ENCODE peak calls at places on chromosome 21, in eight cellular contexts. One of them, this sample, is unnamed.
A peak's percentile ranks its signal among the peaks of the same experiment; 100 is the strongest.

GRCh38 chr21:16028163-16028562 is 298.4 kb downstream of the USP25 start:
- DNase-seq in tibial artery: no peak
- DNase-seq in dorsolateral prefrontal cortex: no peak
- DNase-seq in CD8-positive, alpha-beta T cell: no peak
- DNase-seq in heart right ventricle: no peak
- DNase-seq in CD8-positive, alpha-beta memory T cell: no peak
- DNase-seq in transverse colon: no peak
- DNase-seq in aorta: no peak
- DNase-seq in this sample: no peak

GRCh38 chr21:33367309-33367973 is 35.8 kb upstream of the IFNGR2 start:
- DNase-seq in tibial artery: no peak
- DNase-seq in dorsolateral prefrontal cortex: no peak
- DNase-seq in CD8-positive, alpha-beta T cell: no peak
- DNase-seq in heart right ventricle: no peak
- DNase-seq in CD8-positive, alpha-beta memory T cell: no peak
- DNase-seq in transverse colon: no peak
- DNase-seq in aorta: no peak
- DNase-seq in this sample: no peak

GRCh38 chr21:27423906-27424595 is 457.2 kb upstream of the ADAMTS5 start:
- DNase-seq in tibial artery: no peak
- DNase-seq in dorsolateral prefrontal cortex: no peak
- DNase-seq in CD8-positive, alpha-beta T cell: no peak
- DNase-seq in heart right ventricle: no peak
- DNase-seq in CD8-positive, alpha-beta memory T cell: no peak
- DNase-seq in transverse colon: no peak
- DNase-seq in aorta: no peak
- DNase-seq in this sample: no peak

GRCh38 chr21:42289926-42290325 is 25.3 kb downstream of the TFF3 start:
- DNase-seq in tibial artery: peak; percentile 67
- DNase-seq in dorsolateral prefrontal cortex: no peak
- DNase-seq in CD8-positive, alpha-beta T cell: no peak
- DNase-seq in heart right ventricle: peak; percentile 48
- DNase-seq in CD8-positive, alpha-beta memory T cell: no peak
- DNase-seq in transverse colon: peak; percentile 40
- DNase-seq in aorta: peak; percentile 83
- DNase-seq in this sample: no peak

GRCh38 chr21:19197950-19198349 is 794.4 kb upstream of the TMPRSS15 start:
- DNase-seq in tibial artery: no peak
- DNase-seq in dorsolateral prefrontal cortex: no peak
- DNase-seq in CD8-positive, alpha-beta T cell: no peak
- DNase-seq in heart right ventricle: no peak
- DNase-seq in CD8-positive, alpha-beta memory T cell: no peak
- DNase-seq in transverse colon: no peak
- DNase-seq in aorta: no peak
- DNase-seq in this sample: no peak

GRCh38 chr21:46320331-46320801 is 3.3 kb downstream of the C21orf58 start:
- DNase-seq in tibial artery: no peak
- DNase-seq in dorsolateral prefrontal cortex: no peak
- DNase-seq in CD8-positive, alpha-beta T cell: no peak
- DNase-seq in heart right ventricle: no peak
- DNase-seq in CD8-positive, alpha-beta memory T cell: no peak
- DNase-seq in transverse colon: no peak
- DNase-seq in aorta: no peak
- DNase-seq in this sample: no peak

GRCh38 chr21:41477641-41478318 is 30.2 kb downstream of the TMPRSS2 start:
- DNase-seq in tibial artery: no peak
- DNase-seq in dorsolateral prefrontal cortex: peak; percentile 57
- DNase-seq in CD8-positive, alpha-beta T cell: no peak
- DNase-seq in heart right ventricle: no peak
- DNase-seq in CD8-positive, alpha-beta memory T cell: no peak
- DNase-seq in transverse colon: no peak
- DNase-seq in aorta: no peak
- DNase-seq in this sample: peak; percentile 32

GRCh38 chr21:42376338-42376982 is 10.1 kb upstream of the TFF1 start:
- DNase-seq in tibial artery: no peak
- DNase-seq in dorsolateral prefrontal cortex: peak; percentile 22
- DNase-seq in CD8-positive, alpha-beta T cell: no peak
- DNase-seq in heart right ventricle: peak; percentile 14
- DNase-seq in CD8-positive, alpha-beta memory T cell: no peak
- DNase-seq in transverse colon: peak; percentile 65
- DNase-seq in aorta: no peak
- DNase-seq in this sample: no peak

GRCh38 chr21:17711896-17712295 is 99.2 kb upstream of the BTG3 start:
- DNase-seq in tibial artery: no peak
- DNase-seq in dorsolateral prefrontal cortex: no peak
- DNase-seq in CD8-positive, alpha-beta T cell: no peak
- DNase-seq in heart right ventricle: no peak
- DNase-seq in CD8-positive, alpha-beta memory T cell: no peak
- DNase-seq in transverse colon: no peak
- DNase-seq in aorta: no peak
- DNase-seq in this sample: no peak

GRCh38 chr21:15669247-15669646 is 60.5 kb upstream of the USP25 start:
- DNase-seq in tibial artery: no peak
- DNase-seq in dorsolateral prefrontal cortex: no peak
- DNase-seq in CD8-positive, alpha-beta T cell: no peak
- DNase-seq in heart right ventricle: no peak
- DNase-seq in CD8-positive, alpha-beta memory T cell: no peak
- DNase-seq in transverse colon: no peak
- DNase-seq in aorta: no peak
- DNase-seq in this sample: no peak

GRCh38 chr21:38567577-38568360 is 69.5 kb upstream of the ERG start:
- DNase-seq in tibial artery: peak; percentile 24
- DNase-seq in dorsolateral prefrontal cortex: no peak
- DNase-seq in CD8-positive, alpha-beta T cell: no peak
- DNase-seq in heart right ventricle: no peak
- DNase-seq in CD8-positive, alpha-beta memory T cell: no peak
- DNase-seq in transverse colon: no peak
- DNase-seq in aorta: no peak
- DNase-seq in this sample: no peak

GRCh38 chr21:38968887-38969543 is 163.3 kb downstream of the ETS2 start:
- DNase-seq in tibial artery: no peak
- DNase-seq in dorsolateral prefrontal cortex: no peak
- DNase-seq in CD8-positive, alpha-beta T cell: no peak
- DNase-seq in heart right ventricle: no peak
- DNase-seq in CD8-positive, alpha-beta memory T cell: no peak
- DNase-seq in transverse colon: no peak
- DNase-seq in aorta: no peak
- DNase-seq in this sample: no peak

GRCh38 chr21:32726742-32727477 is 903 bp downstream of the SYNJ1 start:
- DNase-seq in tibial artery: peak; percentile 25
- DNase-seq in dorsolateral prefrontal cortex: no peak
- DNase-seq in CD8-positive, alpha-beta T cell: no peak
- DNase-seq in heart right ventricle: peak; percentile 41
- DNase-seq in CD8-positive, alpha-beta memory T cell: no peak
- DNase-seq in transverse colon: peak; percentile 42
- DNase-seq in aorta: peak; percentile 43
- DNase-seq in this sample: peak; percentile 56

GRCh38 chr21:33007747-33008146 is 18.0 kb upstream of the OLIG2 start:
- DNase-seq in tibial artery: no peak
- DNase-seq in dorsolateral prefrontal cortex: no peak
- DNase-seq in CD8-positive, alpha-beta T cell: no peak
- DNase-seq in heart right ventricle: no peak
- DNase-seq in CD8-positive, alpha-beta memory T cell: no peak
- DNase-seq in transverse colon: no peak
- DNase-seq in aorta: no peak
- DNase-seq in this sample: no peak

GRCh38 chr21:28781602-28782274 is 210.9 kb downstream of the LTN1 start:
- DNase-seq in tibial artery: no peak
- DNase-seq in dorsolateral prefrontal cortex: no peak
- DNase-seq in CD8-positive, alpha-beta T cell: no peak
- DNase-seq in heart right ventricle: no peak
- DNase-seq in CD8-positive, alpha-beta memory T cell: no peak
- DNase-seq in transverse colon: no peak
- DNase-seq in aorta: no peak
- DNase-seq in this sample: no peak

GRCh38 chr21:42093991-42094417 is 22.9 kb downstream of the UMODL1 start:
- DNase-seq in tibial artery: peak; percentile 75
- DNase-seq in dorsolateral prefrontal cortex: no peak
- DNase-seq in CD8-positive, alpha-beta T cell: no peak
- DNase-seq in heart right ventricle: peak; percentile 31
- DNase-seq in CD8-positive, alpha-beta memory T cell: no peak
- DNase-seq in transverse colon: no peak
- DNase-seq in aorta: peak; percentile 91
- DNase-seq in this sample: no peak

GRCh38 chr21:37821791-37822450 is 94.3 kb downstream of the KCNJ6 start:
- DNase-seq in tibial artery: no peak
- DNase-seq in dorsolateral prefrontal cortex: no peak
- DNase-seq in CD8-positive, alpha-beta T cell: no peak
- DNase-seq in heart right ventricle: no peak
- DNase-seq in CD8-positive, alpha-beta memory T cell: no peak
- DNase-seq in transverse colon: no peak
- DNase-seq in aorta: no peak
- DNase-seq in this sample: no peak

GRCh38 chr21:42532466-42533181 is 19.0 kb downstream of the SLC37A1 start:
- DNase-seq in tibial artery: peak; percentile 84
- DNase-seq in dorsolateral prefrontal cortex: peak; percentile 75
- DNase-seq in CD8-positive, alpha-beta T cell: no peak
- DNase-seq in heart right ventricle: peak; percentile 81
- DNase-seq in CD8-positive, alpha-beta memory T cell: no peak
- DNase-seq in transverse colon: peak; percentile 61
- DNase-seq in aorta: peak; percentile 88
- DNase-seq in this sample: no peak

GRCh38 chr21:23374155-23374554 is 2233.1 kb downstream of the MRPL39 start:
- DNase-seq in tibial artery: no peak
- DNase-seq in dorsolateral prefrontal cortex: no peak
- DNase-seq in CD8-positive, alpha-beta T cell: no peak
- DNase-seq in heart right ventricle: no peak
- DNase-seq in CD8-positive, alpha-beta memory T cell: no peak
- DNase-seq in transverse colon: no peak
- DNase-seq in aorta: no peak
- DNase-seq in this sample: no peak

GRCh38 chr21:14366998-14367397 is 15.9 kb downstream of the HSPA13 start:
- DNase-seq in tibial artery: no peak
- DNase-seq in dorsolateral prefrontal cortex: no peak
- DNase-seq in CD8-positive, alpha-beta T cell: no peak
- DNase-seq in heart right ventricle: no peak
- DNase-seq in CD8-positive, alpha-beta memory T cell: no peak
- DNase-seq in transverse colon: no peak
- DNase-seq in aorta: no peak
- DNase-seq in this sample: no peak

GRCh38 chr21:29376556-29376955 is 77.8 kb downstream of the BACH1 start:
- DNase-seq in tibial artery: peak; percentile 34
- DNase-seq in dorsolateral prefrontal cortex: no peak
- DNase-seq in CD8-positive, alpha-beta T cell: peak; percentile 34
- DNase-seq in heart right ventricle: peak; percentile 9
- DNase-seq in CD8-positive, alpha-beta memory T cell: peak; percentile 26
- DNase-seq in transverse colon: peak; percentile 42
- DNase-seq in aorta: peak; percentile 76
- DNase-seq in this sample: no peak

GRCh38 chr21:36788116-36788515 is 89.2 kb downstream of the SIM2 start:
- DNase-seq in tibial artery: no peak
- DNase-seq in dorsolateral prefrontal cortex: no peak
- DNase-seq in CD8-positive, alpha-beta T cell: no peak
- DNase-seq in heart right ventricle: no peak
- DNase-seq in CD8-positive, alpha-beta memory T cell: no peak
- DNase-seq in transverse colon: peak; percentile 69
- DNase-seq in aorta: no peak
- DNase-seq in this sample: no peak
- H3K27ac ChIP-seq in tibial artery: no peak overlapping the region
- H3K27ac ChIP-seq in dorsolateral prefrontal cortex: no peak overlapping the region
- H3K27ac ChIP-seq in CD8-positive, alpha-beta T cell: no peak overlapping the region
- H3K27ac ChIP-seq in heart right ventricle: no peak overlapping the region
- H3K27ac ChIP-seq in CD8-positive, alpha-beta memory T cell: no peak overlapping the region
- H3K27ac ChIP-seq in transverse colon: peak overlapping the region; percentile 59
- H3K27ac ChIP-seq in aorta: no peak overlapping the region
- H3K27ac ChIP-seq in this sample: no peak overlapping the region

GRCh38 chr21:26137379-26138060 is 33.0 kb downstream of the APP start:
- DNase-seq in tibial artery: no peak
- DNase-seq in dorsolateral prefrontal cortex: no peak
- DNase-seq in CD8-positive, alpha-beta T cell: no peak
- DNase-seq in heart right ventricle: no peak
- DNase-seq in CD8-positive, alpha-beta memory T cell: no peak
- DNase-seq in transverse colon: no peak
- DNase-seq in aorta: no peak
- DNase-seq in this sample: no peak
- H3K27ac ChIP-seq in tibial artery: no peak overlapping the region
- H3K27ac ChIP-seq in dorsolateral prefrontal cortex: no peak overlapping the region
- H3K27ac ChIP-seq in CD8-positive, alpha-beta T cell: no peak overlapping the region
- H3K27ac ChIP-seq in heart right ventricle: no peak overlapping the region
- H3K27ac ChIP-seq in CD8-positive, alpha-beta memory T cell: no peak overlapping the region
- H3K27ac ChIP-seq in transverse colon: no peak overlapping the region
- H3K27ac ChIP-seq in aorta: no peak overlapping the region
- H3K27ac ChIP-seq in this sample: no peak overlapping the region

GRCh38 chr21:34640858-34641257 is 25.9 kb upstream of the RCAN1 start:
- DNase-seq in tibial artery: no peak
- DNase-seq in dorsolateral prefrontal cortex: no peak
- DNase-seq in CD8-positive, alpha-beta T cell: no peak
- DNase-seq in heart right ventricle: no peak
- DNase-seq in CD8-positive, alpha-beta memory T cell: no peak
- DNase-seq in transverse colon: no peak
- DNase-seq in aorta: no peak
- DNase-seq in this sample: no peak
- H3K27ac ChIP-seq in tibial artery: no peak overlapping the region
- H3K27ac ChIP-seq in dorsolateral prefrontal cortex: no peak overlapping the region
- H3K27ac ChIP-seq in CD8-positive, alpha-beta T cell: no peak overlapping the region
- H3K27ac ChIP-seq in heart right ventricle: no peak overlapping the region
- H3K27ac ChIP-seq in CD8-positive, alpha-beta memory T cell: no peak overlapping the region
- H3K27ac ChIP-seq in transverse colon: no peak overlapping the region
- H3K27ac ChIP-seq in aorta: no peak overlapping the region
- H3K27ac ChIP-seq in this sample: no peak overlapping the region

DNA sequence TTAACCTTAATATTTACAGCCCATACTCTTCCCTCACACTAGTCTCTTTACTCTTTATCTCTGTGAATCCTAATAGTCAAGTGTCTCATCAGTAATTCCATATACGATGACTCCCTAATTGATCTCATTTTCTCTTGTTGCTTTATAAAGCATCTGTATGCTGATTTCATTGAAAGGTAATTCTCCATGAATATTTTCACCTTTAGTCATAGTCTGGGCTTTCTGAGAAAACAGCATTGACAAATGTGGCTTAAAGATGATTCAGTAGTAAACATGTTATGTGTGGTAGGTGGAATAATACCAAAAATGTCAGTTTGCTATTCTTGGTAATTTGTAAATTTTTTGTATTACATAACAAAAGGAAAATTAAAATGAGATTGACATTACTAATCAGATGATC is 1176.5 kb downstream of the NCAM2 start:
- DNase-seq in tibial artery: no peak
- DNase-seq in dorsolateral prefrontal cortex: no peak
- DNase-seq in CD8-positive, alpha-beta T cell: no peak
- DNase-seq in heart right ventricle: no peak
- DNase-seq in CD8-positive, alpha-beta memory T cell: no peak
- DNase-seq in transverse colon: no peak
- DNase-seq in aorta: no peak
- DNase-seq in this sample: no peak
- H3K27ac ChIP-seq in tibial artery: no peak overlapping the region
- H3K27ac ChIP-seq in dorsolateral prefrontal cortex: no peak overlapping the region
- H3K27ac ChIP-seq in CD8-positive, alpha-beta T cell: no peak overlapping the region
- H3K27ac ChIP-seq in heart right ventricle: no peak overlapping the region
- H3K27ac ChIP-seq in CD8-positive, alpha-beta memory T cell: no peak overlapping the region
- H3K27ac ChIP-seq in transverse colon: no peak overlapping the region
- H3K27ac ChIP-seq in aorta: no peak overlapping the region
- H3K27ac ChIP-seq in this sample: no peak overlapping the region

This sample was measured in substantia nigra.